ENCODE peak calls at places on chromosomes 5 and 9, in eight cellular contexts. V, W, X, U, P, S, J and Y are unnamed samples.

GRCh38 chr9:37978983-37979382 is 75.1 kb upstream of the SLC25A51 start:
- DNase-seq in V (no peak), X (no peak), J (no peak), S (no peak), W (no peak), P (no peak), U (no peak), Y (no peak)

GRCh38 chr9:113302792-113303418 is at the start of gene RNF183:
- DNase-seq in S (no peak), P (no peak), W (peak), U (no peak), X (no peak), V (no peak), J (no peak), Y (no peak)

GRCh38 chr9:110626109-110626829 is 42.3 kb upstream of the MUSK start:
- DNase-seq in V (no peak), J (no peak), S (no peak), X (no peak), U (peak), W (no peak), P (no peak), Y (no peak)

GRCh38 chr5:177364159-177364962 is 6.6 kb downstream of the RGS14 start:
- DNase-seq in X (no peak), W (no peak), V (no peak), P (no peak), J (no peak), U (peak), S (no peak), Y (no peak)

GRCh38 chr5:170434953-170435605 is 45.9 kb upstream of the KCNMB1 start:
- DNase-seq in P (peak), X (peak), J (peak), V (peak), S (peak), U (peak), W (peak), Y (peak)

GRCh38 chr5:95761771-95762680 is 30.9 kb downstream of the RHOBTB3 start:
- DNase-seq in S (no peak), U (peak), P (no peak), J (no peak), X (no peak), V (no peak), W (no peak), Y (peak)

GRCh38 chr5:28473531-28474107 is 1435.2 kb upstream of the CDH9 start:
- DNase-seq in J (no peak), X (no peak), W (no peak), V (no peak), S (no peak), U (no peak), P (no peak), Y (peak)

GRCh38 chr9:131810351-131811170 is 70.7 kb upstream of the RAPGEF1 start:
- DNase-seq in J (no peak), U (no peak), S (no peak), X (no peak), V (no peak), P (no peak), W (no peak), Y (no peak)

GRCh38 chr5:149632311-149633251 is 51.3 kb downstream of the ARHGEF37 start:
- DNase-seq in V (no peak), P (no peak), S (no peak), U (peak), W (peak), X (no peak), J (peak), Y (no peak)

GRCh38 chr9:101018391-101018990 is 10.0 kb upstream of the PLPPR1 start:
- DNase-seq in J (no peak), S (no peak), X (no peak), P (no peak), W (no peak), V (no peak), U (no peak), Y (no peak)

DNA sequence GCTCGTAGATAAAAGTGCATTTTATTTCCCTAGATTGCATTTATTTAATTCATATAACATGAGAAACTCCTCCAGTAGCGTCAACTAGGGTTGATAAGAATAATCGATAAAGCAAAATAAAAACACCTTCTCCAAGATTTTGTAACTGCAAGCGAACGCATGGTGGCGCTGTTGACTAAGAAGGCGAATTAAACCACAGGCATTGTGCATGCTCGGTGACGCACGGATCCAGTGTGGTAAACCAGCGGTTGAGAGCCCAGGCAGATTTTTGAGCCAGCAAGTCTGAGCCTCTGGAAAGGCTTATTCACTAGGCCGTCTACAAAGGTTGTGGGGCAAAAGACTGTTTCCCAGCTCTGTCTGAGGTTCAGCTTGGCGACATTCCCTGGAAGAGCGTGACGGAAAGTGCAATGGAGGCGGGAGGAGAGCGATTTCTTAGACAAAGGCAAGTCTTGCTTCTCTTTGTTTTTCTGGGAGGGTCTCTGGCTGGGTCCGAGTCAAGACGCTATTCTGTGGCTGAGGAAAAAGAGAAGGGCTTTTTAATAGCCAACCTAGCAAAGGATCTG is at the start of gene PCDHB3:
- DNase-seq in P (no peak), X (no peak), W (peak), U (peak), V (no peak), J (no peak), S (peak), Y (no peak)
- H3K4me3 ChIP-seq in P (peak), X (peak), W (no peak), U (no peak), V (no peak), J (no peak), S (peak), Y (no peak)

GRCh38 chr5:637581-638450 is 25.7 kb downstream of the CEP72 start:
- DNase-seq in J (no peak), U (no peak), V (no peak), X (no peak), S (no peak), W (no peak), P (no peak), Y (no peak)

GRCh38 chr5:640461-641330 is 28.6 kb downstream of the CEP72 start:
- DNase-seq in U (no peak), W (no peak), V (no peak), X (no peak), J (no peak), P (no peak), S (no peak), Y (no peak)

GRCh38 chr5:639584-640213 is 27.6 kb downstream of the CEP72 start:
- DNase-seq in J (no peak), V (no peak), W (no peak), X (no peak), S (no peak), P (no peak), U (no peak), Y (no peak)

GRCh38 chr5:638501-639252 is 26.5 kb downstream of the CEP72 start:
- DNase-seq in S (no peak), J (no peak), V (no peak), U (no peak), X (no peak), W (no peak), P (no peak), Y (no peak)

DNA sequence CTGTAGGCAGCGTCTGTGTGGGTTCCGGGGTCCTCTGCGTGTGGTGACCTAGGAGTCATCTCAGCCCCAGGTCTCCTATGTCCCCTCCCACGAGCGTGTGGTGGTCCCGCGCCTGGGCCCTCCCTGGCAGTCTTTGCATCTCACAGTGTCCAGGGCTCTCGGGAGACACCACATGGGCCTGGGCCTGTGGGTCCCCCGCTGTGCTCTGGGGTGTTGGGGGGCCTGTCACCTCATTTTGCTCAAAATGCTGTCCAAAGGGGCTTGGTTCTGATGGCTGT is 27.1 kb downstream of the CEP72 start:
- DNase-seq in X (no peak), J (no peak), W (no peak), V (no peak), U (no peak), P (no peak), S (no peak), Y (no peak)
- H3K4me3 ChIP-seq in X (no peak), J (no peak), W (no peak), V (no peak), U (no peak), P (no peak), S (no peak), Y (no peak)

DNA sequence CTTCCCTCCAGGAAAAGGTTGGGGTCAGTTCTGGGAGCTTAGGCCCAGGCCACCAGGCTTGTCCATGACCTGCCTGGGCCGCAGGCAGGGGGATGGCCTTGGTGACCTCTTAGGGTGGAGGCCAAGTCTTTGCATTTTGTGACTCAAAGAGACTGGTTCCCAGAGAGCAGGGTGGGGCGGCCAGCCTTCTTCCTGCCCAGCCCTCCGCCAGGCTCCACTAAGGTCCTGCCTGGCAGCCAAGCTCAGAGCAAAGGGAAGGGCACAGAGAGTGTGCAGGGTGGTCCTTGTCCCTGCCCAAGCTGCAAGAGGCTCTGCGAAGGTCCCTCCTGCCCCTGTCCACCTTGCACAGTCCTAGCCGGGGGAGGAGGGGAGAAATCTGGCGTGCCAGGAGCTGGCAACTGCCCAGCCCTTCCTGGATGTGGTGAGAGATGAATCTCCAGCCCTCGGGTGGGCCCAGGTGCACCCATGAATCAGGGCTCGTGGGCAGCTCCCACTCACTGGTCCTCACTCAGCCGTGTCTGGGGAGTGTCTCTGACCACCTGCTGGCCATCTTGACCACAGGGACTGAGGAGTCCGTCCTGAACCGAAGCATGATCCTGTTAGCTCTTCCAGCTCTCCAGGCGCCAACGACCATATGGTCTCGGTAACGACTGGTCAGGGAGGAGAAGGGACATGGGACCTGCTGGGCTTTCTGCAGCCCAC is 2.3 kb upstream of the PTGDS start:
- DNase-seq in V (no peak), J (no peak), S (no peak), P (no peak), U (no peak), W (no peak), X (no peak), Y (no peak)
- H3K4me3 ChIP-seq in V (peak), J (no peak), S (no peak), P (no peak), U (no peak), W (no peak), X (peak), Y (no peak)

GRCh38 chr5:180808461-180809000 is 5.9 kb upstream of the MGAT1 start:
- DNase-seq in U (no peak), W (no peak), X (peak), V (no peak), S (peak), J (no peak), P (no peak), Y (no peak)

GRCh38 chr5:180807654-180808414 is 5.2 kb upstream of the MGAT1 start:
- DNase-seq in V (peak), J (no peak), W (no peak), P (no peak), U (peak), X (peak), S (no peak), Y (no peak)

GRCh38 chr5:180803181-180804128 is 849 bp upstream of the MGAT1 start:
- DNase-seq in X (peak), U (peak), P (peak), W (peak), J (no peak), V (peak), S (peak), Y (peak)

GRCh38 chr5:180804129-180804601 is 1.6 kb upstream of the MGAT1 start:
- DNase-seq in S (no peak), P (no peak), X (no peak), W (no peak), J (no peak), V (peak), U (no peak), Y (no peak)

DNA sequence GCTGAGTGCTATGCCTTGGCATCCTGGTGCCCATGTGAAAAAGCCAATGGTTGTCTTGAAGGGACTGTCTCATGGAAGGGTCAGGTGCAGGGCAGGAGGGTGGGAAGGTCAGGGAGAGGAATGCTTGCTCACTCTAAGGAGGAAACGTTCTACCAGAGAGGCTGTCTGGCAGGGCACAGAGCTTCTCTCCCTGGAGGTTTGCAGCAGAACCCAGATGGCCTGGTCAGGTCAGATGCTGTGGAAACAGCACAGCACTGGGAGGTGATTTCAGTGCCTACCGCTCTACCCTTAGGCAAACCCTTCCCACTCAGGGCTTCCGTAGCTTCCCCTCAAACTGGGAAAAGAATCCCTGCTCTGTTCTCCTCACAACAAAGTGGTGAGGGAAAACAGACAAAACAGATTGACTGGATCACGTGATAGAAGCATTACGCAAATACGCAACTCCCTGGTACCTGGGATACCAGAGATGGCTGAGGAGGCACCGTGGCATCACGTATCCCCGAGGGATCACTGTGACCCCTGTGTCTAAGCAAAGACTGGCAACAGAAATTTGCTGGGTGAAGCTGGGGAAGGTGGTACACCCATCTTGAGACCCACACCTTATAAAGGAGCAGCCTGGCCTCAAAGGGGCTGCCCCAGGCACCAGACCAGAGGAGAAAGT is 3.9 kb upstream of the MGAT1 start:
- DNase-seq in U (no peak), W (no peak), V (no peak), X (peak), J (no peak), P (no peak), S (peak), Y (no peak)
- H3K4me3 ChIP-seq in U (no peak), W (no peak), V (peak), X (no peak), J (no peak), P (no peak), S (no peak), Y (no peak)

GRCh38 chr5:140347382-140347781 is 979 bp upstream of the HBEGF start:
- DNase-seq in U (no peak), W (no peak), X (no peak), J (no peak), S (no peak), P (no peak), V (no peak), Y (no peak)

GRCh38 chr5:140349244-140349643 is 2.8 kb upstream of the HBEGF start:
- DNase-seq in J (no peak), W (no peak), V (no peak), U (peak), P (no peak), X (no peak), S (no peak), Y (no peak)

GRCh38 chr5:140345919-140346347 is 470 bp downstream of the HBEGF start:
- DNase-seq in U (peak), V (no peak), P (peak), J (no peak), X (peak), W (peak), S (peak), Y (no peak)

GRCh38 chr5:140346348-140347221 is at the start of gene HBEGF:
- DNase-seq in S (peak), V (peak), J (peak), X (peak), P (peak), U (peak), W (peak), Y (no peak)

DNA sequence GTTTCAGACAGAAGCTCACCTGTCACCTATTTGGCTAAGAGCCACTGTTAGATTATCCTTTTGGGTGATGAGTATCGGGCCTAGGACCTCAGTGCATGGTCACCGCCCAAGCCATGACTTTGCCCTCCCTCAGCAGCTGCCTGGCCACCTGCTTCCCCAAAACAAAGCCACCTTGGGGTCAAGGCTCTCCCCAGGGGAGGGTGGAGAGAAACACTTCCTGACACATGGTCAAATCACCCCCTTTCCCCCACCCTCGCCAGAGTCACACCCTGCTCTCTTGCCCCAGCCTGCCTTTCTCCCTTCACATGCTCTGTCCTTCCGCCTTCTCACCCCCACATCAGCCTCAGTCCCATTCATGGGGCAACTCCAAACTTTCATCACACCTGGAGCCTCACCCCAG is 1.7 kb upstream of the HBEGF start:
- DNase-seq in X (no peak), S (no peak), P (no peak), J (no peak), U (no peak), V (no peak), W (no peak), Y (no peak)
- H3K4me3 ChIP-seq in X (no peak), S (no peak), P (no peak), J (no peak), U (no peak), V (no peak), W (no peak), Y (no peak)

GRCh38 chr5:100252944-100253343 is 282.2 kb upstream of the FAM174A start:
- DNase-seq in P (no peak), S (no peak), J (no peak), X (no peak), U (no peak), V (no peak), W (no peak), Y (no peak)
- H3K4me3 ChIP-seq in P (no peak), S (no peak), J (no peak), X (no peak), U (no peak), V (no peak), W (no peak), Y (no peak)

GRCh38 chr9:129885018-129885669 is 49.9 kb downstream of the USP20 start:
- DNase-seq in V (peak), S (peak), U (peak), X (peak), W (peak), J (no peak), P (peak), Y (no peak)

GRCh38 chr9:129885670-129886106 is 50.4 kb downstream of the USP20 start:
- DNase-seq in U (peak), X (peak), J (peak), W (peak), P (peak), V (peak), S (peak), Y (no peak)

GRCh38 chr9:129888085-129888808 is 53.0 kb downstream of the USP20 start:
- DNase-seq in S (no peak), X (peak), U (no peak), W (no peak), J (no peak), P (no peak), V (peak), Y (peak)

GRCh38 chr9:129887210-129888084 is 52.2 kb downstream of the USP20 start:
- DNase-seq in W (no peak), P (no peak), V (peak), J (no peak), X (peak), S (no peak), U (peak), Y (peak)

GRCh38 chr9:129886226-129887174 is 51.2 kb downstream of the USP20 start:
- DNase-seq in U (no peak), X (no peak), W (peak), P (no peak), V (peak), J (no peak), S (no peak), Y (no peak)
- H3K4me3 ChIP-seq in U (no peak), X (peak), W (peak), P (peak), V (peak), J (no peak), S (peak), Y (peak)